ENCODE peak calls at places on chromosomes 2 and 18, in five cellular contexts. R, K, W, E and L are unnamed samples.

GRCh38 chr2:157903626-157904025 is 27.5 kb upstream of the ACVR1 start:
- DNase-seq in E (no peak), W (no peak), R (no peak), K (peak; percentile 28), L (no peak)

GRCh38 chr2:42659601-42660000 is 91.2 kb downstream of the MTA3 start:
- DNase-seq in E (no peak), W (no peak), K (peak; percentile 16), R (no peak), L (no peak)

GRCh38 chr18:74286106-74286856 is 5.5 kb downstream of the CYB5A start:
- DNase-seq in K (no peak), E (no peak), W (no peak), R (no peak), L (no peak)

GRCh38 chr2:134774786-134775641 is 56.2 kb upstream of the TMEM163 start:
- DNase-seq in R (no peak), E (no peak), W (no peak), K (no peak), L (no peak)

GRCh38 chr18:14920976-14921375 is 173.0 kb downstream of the ANKRD30B start:
- DNase-seq in W (no peak), R (no peak), E (no peak), K (no peak), L (no peak)

GRCh38 chr2:10552220-10552870 is 104.2 kb upstream of the ODC1 start:
- DNase-seq in W (no peak), E (no peak), K (no peak), R (peak; percentile 47), L (no peak)

GRCh38 chr2:99689135-99689742 is 199.4 kb upstream of the REV1 start:
- DNase-seq in K (no peak), R (no peak), E (no peak), W (no peak), L (no peak)

GRCh38 chr2:156663757-156664409 is 227.7 kb downstream of the GPD2 start:
- DNase-seq in W (no peak), R (no peak), K (no peak), E (no peak), L (no peak)

GRCh38 chr2:190328748-190329147 is 9.1 kb upstream of the HIBCH start:
- DNase-seq in E (no peak), R (no peak), W (no peak), K (no peak), L (no peak)

GRCh38 chr18:74804677-74805076 is 207.0 kb downstream of the ZNF407 start:
- DNase-seq in K (no peak), E (no peak), R (no peak), W (no peak), L (no peak)

GRCh38 chr2:38959938-38960608 is 70.4 kb downstream of the ARHGEF33 start:
- DNase-seq in R (peak; percentile 91), E (peak; percentile 85), K (peak; percentile 53), W (peak; percentile 81), L (peak; percentile 23)

GRCh38 chr2:196591621-196592022 is 47.9 kb upstream of the CCDC150 start:
- DNase-seq in R (no peak), K (no peak), W (no peak), E (no peak), L (no peak)

GRCh38 chr2:196592912-196593881 is 46.3 kb upstream of the CCDC150 start:
- DNase-seq in K (peak; percentile 67), W (peak; percentile 73), R (peak; percentile 84), E (peak; percentile 70), L (no peak)

GRCh38 chr2:196591004-196591403 is 48.5 kb upstream of the CCDC150 start:
- DNase-seq in K (no peak), R (no peak), W (no peak), E (no peak), L (no peak)

GRCh38 chr2:196594158-196594557 is 45.4 kb upstream of the CCDC150 start:
- DNase-seq in K (peak; percentile 70), W (no peak), E (no peak), R (no peak), L (no peak)

DNA sequence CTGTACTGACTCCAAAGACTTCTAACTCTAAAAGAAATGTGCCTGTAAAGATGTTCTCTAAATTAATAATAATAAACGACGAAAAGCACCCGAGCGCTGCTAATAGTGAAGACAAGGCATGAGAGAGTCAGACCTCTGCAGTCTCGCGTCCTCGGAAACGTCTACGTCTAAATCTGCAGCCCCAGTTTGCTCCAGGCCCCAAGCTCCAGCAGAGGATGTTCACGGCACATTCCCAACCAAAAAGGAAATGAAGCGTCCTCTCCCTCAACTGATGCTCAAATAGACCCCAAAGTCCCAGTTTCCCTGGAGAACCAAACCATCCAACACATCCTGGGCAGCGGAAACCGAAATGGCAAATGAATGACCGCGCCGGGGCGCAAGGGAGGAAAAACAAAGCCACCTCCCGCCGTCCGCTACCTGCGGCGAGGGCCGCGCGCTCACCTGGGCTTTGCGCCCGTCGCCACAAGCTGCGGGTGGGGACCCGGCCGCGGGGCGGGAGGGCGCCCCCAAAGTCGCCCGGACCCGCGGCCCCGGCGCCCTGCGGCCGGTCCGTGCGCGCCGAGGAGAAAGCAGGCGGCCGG is 47.1 kb upstream of the CCDC150 start:
- DNase-seq in W (peak; percentile 65), K (peak; percentile 38), E (peak; percentile 66), R (peak; percentile 81), L (no peak)
- TF ChIP-seq CTCF in W (no peak), K (no peak), E (no peak), R (no peak), L (peak; percentile 30)

GRCh38 chr2:84847326-84848050 is 33.4 kb downstream of the TRABD2A start:
- DNase-seq in K (no peak), E (no peak), R (no peak), W (no peak), L (no peak)

GRCh38 chr2:84851876-84852275 is 29.0 kb downstream of the TRABD2A start:
- DNase-seq in E (no peak), W (no peak), K (no peak), R (no peak), L (no peak)

GRCh38 chr2:84850471-84850870 is 30.4 kb downstream of the TRABD2A start:
- DNase-seq in W (no peak), K (no peak), E (no peak), R (no peak), L (no peak)

GRCh38 chr2:84846732-84847131 is 34.2 kb downstream of the TRABD2A start:
- DNase-seq in E (no peak), W (no peak), R (no peak), K (no peak), L (no peak)

GRCh38 chr2:84849271-84849952 is 31.5 kb downstream of the TRABD2A start:
- DNase-seq in E (no peak), K (peak; percentile 44), R (no peak), W (no peak), L (no peak)
- H3K4me3 ChIP-seq in E (no peak overlapping the region), K (no peak overlapping the region), R (no peak overlapping the region), W (no peak overlapping the region), L (no peak overlapping the region)

GRCh38 chr2:111952871-111953497 is 54.6 kb downstream of the MERTK start:
- DNase-seq in W (no peak), K (no peak), R (no peak), E (no peak), L (no peak)

GRCh38 chr2:111957872-111958354 is 59.5 kb downstream of the MERTK start:
- DNase-seq in R (no peak), W (no peak), E (no peak), K (no peak), L (no peak)

GRCh38 chr2:111954602-111955332 is 56.4 kb downstream of the MERTK start:
- DNase-seq in W (no peak), R (no peak), E (no peak), K (no peak), L (no peak)

GRCh38 chr2:111961663-111962062 is 63.3 kb downstream of the MERTK start:
- DNase-seq in E (no peak), W (no peak), K (no peak), R (no peak), L (no peak)

GRCh38 chr2:111958901-111959300 is 60.5 kb downstream of the MERTK start:
- DNase-seq in E (no peak), R (no peak), K (no peak), W (no peak), L (no peak)
- TF ChIP-seq CTCF in E (peak; percentile 13), R (no peak), K (no peak), W (no peak), L (no peak)

GRCh38 chr2:49146412-49146811 is 7.9 kb downstream of the FSHR start:
- DNase-seq in K (no peak), R (no peak), W (no peak), E (no peak), L (no peak)
- H3K4me3 ChIP-seq in K (no peak overlapping the region), R (no peak overlapping the region), W (no peak overlapping the region), E (no peak overlapping the region), L (no peak overlapping the region)

GRCh38 chr18:35658112-35658511 is 76.6 kb downstream of the GALNT1 start:
- DNase-seq in E (no peak), R (no peak), K (no peak), W (no peak), L (no peak)

GRCh38 chr18:35662293-35663062 is 80.9 kb downstream of the GALNT1 start:
- DNase-seq in K (no peak), E (no peak), R (no peak), W (no peak), L (no peak)

DNA sequence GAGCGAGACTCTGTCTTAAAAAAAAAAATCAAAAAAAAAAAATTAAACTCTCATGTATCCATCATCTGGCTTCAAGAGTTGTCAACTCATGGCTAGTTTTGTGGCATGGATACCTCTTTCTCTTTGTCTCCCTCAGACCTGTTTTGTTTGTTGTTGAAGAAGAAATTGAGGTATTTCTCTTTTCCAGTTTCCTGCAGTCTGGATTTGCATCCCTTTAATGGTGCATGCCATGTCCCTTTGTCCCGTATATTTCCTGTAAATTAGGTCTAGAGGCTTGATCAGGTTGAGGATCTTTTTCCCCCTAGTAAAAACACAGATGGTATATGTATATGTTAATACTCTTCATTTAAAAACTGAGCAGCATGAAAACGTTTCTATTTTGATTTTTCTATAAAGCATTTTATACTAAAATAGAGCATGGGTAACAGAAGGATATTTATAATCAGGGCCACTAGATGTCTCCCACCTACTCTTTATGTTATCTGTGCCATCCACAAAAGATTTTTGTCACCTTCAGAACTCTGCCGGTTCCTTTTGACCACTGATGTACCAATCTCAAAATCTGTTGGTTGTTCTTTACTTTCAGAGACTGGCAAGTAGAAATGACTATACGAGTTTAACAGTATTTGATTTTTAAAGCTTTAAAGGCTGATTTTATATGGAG is 80.1 kb downstream of the GALNT1 start:
- DNase-seq in W (no peak), R (no peak), K (no peak), E (no peak), L (no peak)
- TF ChIP-seq CTCF in W (no peak), R (no peak), K (peak; percentile 63), E (no peak), L (no peak)

GRCh38 chr2:240596080-240596460 is 9.5 kb downstream of the CAPN10 start:
- DNase-seq in E (peak; percentile 59), K (no peak), W (no peak), R (peak; percentile 56), L (no peak)
- H3K4me3 ChIP-seq in E (no peak overlapping the region), K (no peak overlapping the region), W (no peak overlapping the region), R (no peak overlapping the region), L (no peak overlapping the region)